ENCODE peak calls at places on chromosomes 2 and 18, in four cellular contexts. L is AG10803, W is cardiac muscle cell, P is heart left ventricle. M is an unnamed sample.

GRCh38 chr2:7672027-7672684 is 754.9 kb downstream of the RNF144A start:
- DNase-seq in L (no peak), W (peak), P (no peak), M (peak)

GRCh38 chr2:195535911-195536522 is 121.0 kb upstream of the SLC39A10 start:
- DNase-seq in L (no peak), W (no peak), P (no peak), M (no peak)

GRCh38 chr18:32831781-32832180 is 59.0 kb upstream of the KLHL14 start:
- DNase-seq in L (no peak), W (no peak), P (no peak), M (no peak)

GRCh38 chr18:5709476-5710095 is 165.8 kb upstream of the EPB41L3 start:
- DNase-seq in L (no peak), W (no peak), P (no peak), M (no peak)

GRCh38 chr18:59054892-59055291 is 84.8 kb upstream of the SEC11C start:
- DNase-seq in L (peak), W (no peak), P (no peak), M (no peak)

GRCh38 chr2:73203055-73203681 is 794 bp downstream of the NOTO start:
- DNase-seq in L (no peak), W (peak), P (no peak), M (no peak)

GRCh38 chr2:8710951-8711350 is 29.1 kb downstream of the ID2 start:
- DNase-seq in L (no peak), W (no peak), P (no peak), M (no peak)

GRCh38 chr2:237453671-237454070 is 33.4 kb upstream of the MLPH start:
- DNase-seq in L (no peak), W (no peak), P (no peak), M (no peak)

DNA sequence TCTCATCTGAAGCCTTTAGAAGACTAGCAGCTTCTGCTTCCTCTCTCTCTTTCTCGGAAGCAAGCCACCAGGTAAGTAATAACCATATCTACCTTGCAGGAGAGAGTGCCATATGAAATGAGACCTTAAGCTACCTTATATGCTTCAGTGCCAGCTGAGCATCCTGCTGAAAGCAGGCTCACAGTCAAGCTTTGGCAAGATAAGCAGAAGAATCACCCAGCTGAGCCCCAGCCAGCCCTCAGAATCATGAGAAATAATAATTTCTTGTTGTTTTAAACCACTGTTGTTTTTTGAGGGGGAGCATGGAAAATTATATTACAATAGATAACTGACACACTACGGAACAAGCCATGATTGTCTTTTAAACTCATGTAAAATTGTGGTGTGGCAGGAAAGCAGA is 514.4 kb downstream of the MBD2 start:
- DNase-seq in L (no peak), W (no peak), P (no peak), M (no peak)
- TF ChIP-seq CTCF in L (no peak), W (no peak), P (no peak), M (no peak)

DNA sequence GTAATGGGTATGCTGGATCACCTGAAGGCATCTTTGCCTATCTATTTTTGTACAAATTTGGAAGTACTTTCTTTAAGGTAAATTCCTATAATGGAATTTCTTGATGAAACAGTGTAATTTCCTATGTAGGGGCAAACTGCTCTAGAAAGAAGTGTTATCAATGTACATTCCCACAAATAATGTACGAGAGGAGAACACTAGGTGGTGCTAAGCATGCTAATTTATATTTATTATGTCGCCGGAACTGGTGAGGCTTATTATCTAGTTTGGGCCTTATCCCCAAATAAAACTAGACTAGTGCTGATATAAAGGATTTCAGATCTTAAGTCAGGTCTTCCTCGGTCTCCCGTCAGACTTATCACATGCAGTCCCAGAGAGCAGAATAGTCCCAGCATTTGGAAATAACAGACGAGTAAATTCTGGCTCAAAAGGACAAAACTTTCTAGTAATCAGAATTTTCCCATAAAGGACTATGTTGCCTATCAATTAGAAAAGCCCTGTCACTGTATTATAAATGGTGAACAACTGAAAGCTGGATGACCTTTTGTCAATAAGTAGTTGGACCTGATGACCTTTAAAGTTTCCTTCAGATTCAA is 86.9 kb upstream of the RBBP8 start:
- DNase-seq in L (peak), W (peak), P (no peak), M (peak)
- TF ChIP-seq CTCF in L (peak), W (peak), P (peak), M (peak)

GRCh38 chr2:206764673-206765241 is 371 bp downstream of the MDH1B start:
- DNase-seq in L (no peak), W (peak), P (no peak), M (no peak)
- TF ChIP-seq CTCF in L (no peak), W (no peak), P (no peak), M (no peak)

GRCh38 chr2:67524236-67524635 is 127.1 kb downstream of the ETAA1 start:
- DNase-seq in L (no peak), W (no peak), P (no peak), M (no peak)

GRCh38 chr2:67532325-67532724 is 135.2 kb downstream of the ETAA1 start:
- DNase-seq in L (no peak), W (no peak), P (no peak), M (no peak)

GRCh38 chr2:67526283-67526682 is 129.2 kb downstream of the ETAA1 start:
- DNase-seq in L (peak), W (no peak), P (no peak), M (peak)

GRCh38 chr2:67524777-67525176 is 127.6 kb downstream of the ETAA1 start:
- DNase-seq in L (no peak), W (no peak), P (no peak), M (no peak)

GRCh38 chr2:67528320-67528719 is 131.2 kb downstream of the ETAA1 start:
- DNase-seq in L (no peak), W (no peak), P (no peak), M (no peak)
- TF ChIP-seq CTCF in L (no peak), W (no peak), P (no peak), M (no peak)

DNA sequence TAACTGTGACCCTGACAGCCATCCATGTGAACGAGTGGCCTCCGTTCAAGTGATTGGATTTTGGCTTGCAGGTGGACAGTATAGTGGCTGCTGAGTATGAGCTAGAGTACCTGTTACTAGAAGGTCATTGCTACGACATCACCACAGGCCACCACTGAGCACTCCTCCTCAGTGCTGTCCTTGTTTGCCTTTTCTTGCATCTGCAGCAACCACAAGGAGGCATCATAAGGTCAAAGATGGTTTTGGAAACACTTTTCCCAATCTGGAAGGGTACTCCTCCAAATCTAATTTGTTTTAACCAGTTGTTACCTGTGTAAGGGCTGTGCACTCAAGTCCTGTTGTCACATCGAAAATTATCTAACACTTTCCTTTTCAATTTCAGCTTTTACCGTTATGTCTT is 81.2 kb downstream of the UGGT1 start:
- DNase-seq in L (peak), W (no peak), P (no peak), M (no peak)
- TF ChIP-seq CTCF in L (peak), W (peak), P (no peak), M (peak)

DNA sequence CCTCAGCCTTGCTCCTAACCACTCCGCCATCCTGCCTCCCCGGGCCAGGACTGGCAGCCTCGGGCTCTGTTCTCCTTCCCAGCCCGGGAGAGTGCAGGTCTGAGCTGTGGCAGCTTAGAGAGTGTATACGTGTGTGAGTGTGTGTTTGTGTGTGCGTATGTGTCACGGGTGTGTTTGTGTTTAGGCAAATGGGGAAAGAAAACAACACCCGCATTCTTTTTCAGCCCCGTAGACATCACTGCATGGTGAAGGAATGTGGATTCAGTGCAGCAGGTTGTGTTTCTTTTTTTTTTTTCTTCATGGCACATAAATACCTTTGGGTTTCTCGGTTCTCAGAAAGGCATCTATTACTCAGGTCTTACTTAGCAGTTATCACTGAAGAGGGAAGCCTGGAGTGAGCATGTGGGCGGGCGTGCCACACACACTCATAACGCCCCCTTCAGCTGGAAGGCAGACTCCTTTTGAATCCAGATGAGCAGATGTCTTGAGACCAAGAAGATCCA is 44.2 kb downstream of the GLI2 start:
- DNase-seq in L (peak), W (peak), P (no peak), M (peak)
- TF ChIP-seq CTCF in L (peak), W (peak), P (no peak), M (peak)

GRCh38 chr2:96146151-96146880 is 1.1 kb upstream of the DUSP2 start:
- DNase-seq in L (no peak), W (no peak), P (peak), M (no peak)

GRCh38 chr2:96150007-96150406 is 4.8 kb upstream of the DUSP2 start:
- DNase-seq in L (no peak), W (no peak), P (peak), M (no peak)

GRCh38 chr2:96148410-96149217 is 3.4 kb upstream of the DUSP2 start:
- DNase-seq in L (peak), W (peak), P (peak), M (peak)

GRCh38 chr2:96146881-96147592 is 1.8 kb upstream of the DUSP2 start:
- DNase-seq in L (no peak), W (no peak), P (no peak), M (no peak)

DNA sequence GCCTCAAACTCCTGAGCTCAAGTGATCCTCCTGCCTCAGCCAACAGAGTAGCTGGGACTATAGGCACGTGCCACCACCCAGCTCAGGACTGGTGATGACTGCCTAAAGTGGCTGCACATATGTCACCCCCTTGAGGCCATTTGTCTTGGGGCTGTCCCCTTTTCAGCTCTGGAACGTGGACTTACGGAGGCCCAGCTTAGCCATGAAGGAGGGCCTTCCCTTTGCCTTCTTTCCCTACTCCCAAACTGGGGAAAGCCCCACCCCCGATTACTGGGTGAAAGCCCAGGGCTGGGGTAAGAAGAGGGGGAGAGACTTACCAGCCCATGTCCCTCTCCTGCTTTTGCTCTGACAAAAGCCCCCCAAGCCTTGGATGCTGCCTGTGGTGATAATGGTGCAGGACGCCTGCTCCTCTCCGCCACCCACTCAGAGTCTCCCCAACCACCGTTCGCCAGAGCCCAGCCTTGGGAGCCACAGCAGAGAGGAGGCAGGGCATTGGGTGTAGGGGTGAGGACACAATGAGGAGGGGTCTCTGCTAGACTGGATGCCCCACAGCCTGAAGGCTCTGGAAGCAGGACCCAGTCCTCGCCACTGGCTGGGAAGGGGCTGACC is 2.5 kb upstream of the DUSP2 start:
- DNase-seq in L (no peak), W (peak), P (no peak), M (no peak)
- TF ChIP-seq CTCF in L (no peak), W (no peak), P (no peak), M (no peak)

GRCh38 chr2:43400508-43400907 is 174.1 kb upstream of the ZFP36L2 start:
- DNase-seq in L (peak), W (no peak), P (no peak), M (peak)
- TF ChIP-seq CTCF in L (peak), W (no peak), P (no peak), M (peak)

DNA sequence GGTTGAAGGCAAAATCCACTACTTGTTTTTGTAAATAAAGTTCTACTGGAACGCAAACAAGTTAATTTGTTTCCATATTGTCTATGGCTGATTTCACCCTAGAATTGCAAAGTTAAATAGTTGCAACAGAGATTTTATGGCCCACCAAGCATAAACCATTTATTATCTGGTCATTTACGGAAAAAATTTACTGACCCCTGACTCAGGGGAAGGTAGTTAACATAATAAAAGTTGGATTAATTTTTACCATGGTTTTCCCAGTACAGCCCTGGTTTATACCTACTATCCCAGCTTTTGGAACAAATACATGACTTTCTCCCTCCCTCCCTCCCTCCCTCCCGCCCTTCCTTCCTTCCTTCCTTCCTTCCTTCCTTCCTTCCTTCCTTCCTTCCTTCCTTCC is 588.9 kb upstream of the TMEFF2 start:
- DNase-seq in L (no peak), W (no peak), P (no peak), M (no peak)
- TF ChIP-seq CTCF in L (no peak), W (no peak), P (no peak), M (no peak)